ENCODE peak calls at places on chromosomes 12 and 14, in six cellular contexts. X, N, Z, R, L and C are unnamed samples. For H3K4me1, the result is how much of the 10 kb centered on the place peaks cover.

GRCh38 chr12:34296143-34297041 is 274.1 kb downstream of the ALG10 start:
- DNase-seq in R (no peak), L (peak), Z (peak), N (no peak), X (no peak), C (peak)

GRCh38 chr12:107684990-107685359 is 624 bp upstream of the PWP1 start:
- DNase-seq in N (no peak), R (peak), L (no peak), Z (no peak), X (peak), C (no peak)

GRCh38 chr14:56933446-56933845 is 123.2 kb upstream of the OTX2 start:
- DNase-seq in L (no peak), Z (no peak), N (no peak), R (no peak), X (no peak), C (no peak)

GRCh38 chr12:116456683-116457082 is 102.5 kb upstream of the MAP1LC3B2 start:
- DNase-seq in L (no peak), X (no peak), R (no peak), N (no peak), Z (no peak), C (no peak)

GRCh38 chr14:64612021-64612380 is 62.2 kb downstream of the PPP1R36 start:
- DNase-seq in N (no peak), Z (no peak), X (no peak), R (no peak), L (no peak), C (no peak)

GRCh38 chr12:53483979-53484377 is 15.3 kb downstream of the MAP3K12 start:
- DNase-seq in N (no peak), L (peak), Z (no peak), X (no peak), R (no peak), C (no peak)

GRCh38 chr12:129693731-129694130 is 210.1 kb downstream of the TMEM132D start:
- DNase-seq in L (no peak), R (no peak), Z (no peak), N (no peak), X (no peak), C (no peak)

GRCh38 chr14:52802597-52802996 is 11.2 kb upstream of the GNPNAT1 start:
- DNase-seq in Z (no peak), L (no peak), N (no peak), R (no peak), X (no peak), C (no peak)

DNA sequence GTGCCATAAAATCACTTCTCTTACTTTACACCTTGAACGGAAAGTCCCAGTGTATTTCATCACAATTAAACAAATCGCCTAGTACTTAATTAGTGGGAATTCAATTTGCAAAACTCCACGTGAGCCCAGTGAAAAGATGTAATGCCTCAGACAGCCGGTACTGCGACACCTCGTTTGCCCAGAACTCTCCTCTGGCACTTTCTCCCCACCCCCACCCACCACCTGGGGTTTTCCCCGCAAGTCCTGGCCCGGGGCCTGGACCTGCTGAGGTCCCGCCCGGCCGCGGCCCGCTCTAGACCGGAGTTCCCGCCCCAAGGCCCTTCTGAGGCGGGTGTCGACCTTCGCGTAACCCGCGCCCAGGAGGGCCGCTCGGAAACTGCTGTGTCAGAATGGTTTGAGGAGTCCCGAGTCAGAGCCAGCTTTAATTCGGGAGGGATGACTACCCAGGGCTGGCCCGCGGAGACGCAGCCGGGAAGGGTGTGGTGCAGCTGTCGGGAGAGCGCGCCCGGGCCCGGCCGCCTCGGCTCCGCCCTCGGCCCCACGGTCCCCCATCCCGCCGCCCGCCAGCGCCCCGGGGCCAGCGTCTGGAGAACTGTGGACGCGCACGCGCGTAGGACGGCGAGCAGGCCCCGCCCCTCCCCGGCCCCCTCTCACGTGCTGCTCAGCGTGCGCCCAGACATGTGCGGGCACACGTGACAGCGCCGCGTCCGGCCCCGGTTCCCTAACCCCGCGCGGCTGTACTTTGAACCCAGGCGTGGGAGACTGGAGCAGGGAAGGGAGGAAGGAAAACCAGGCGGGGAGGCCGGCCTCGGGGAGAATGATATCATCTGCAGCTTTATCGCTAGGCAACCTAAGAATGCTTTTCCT is 10.8 kb downstream of the BHLHE41 start:
- DNase-seq in R (peak), L (peak), N (peak), X (no peak), Z (peak), C (peak)
- H3K4me1 ChIP-seq in R (under half), L (under half), N (under half), X (under half), Z (under half), C (under half)

GRCh38 chr12:56350662-56351061 is 9.2 kb downstream of the STAT2 start:
- DNase-seq in L (no peak), X (no peak), N (no peak), R (no peak), Z (no peak), C (peak)
- H3K27ac ChIP-seq in L (no peak), X (no peak), N (no peak), R (no peak), Z (no peak), C (no peak)

GRCh38 chr14:96151242-96151641 is 53.4 kb upstream of the BDKRB2 start:
- DNase-seq in N (no peak), L (no peak), X (no peak), R (no peak), Z (no peak), C (peak)

GRCh38 chr14:96156804-96157760 is 47.6 kb upstream of the BDKRB2 start:
- DNase-seq in L (no peak), R (no peak), X (no peak), N (no peak), Z (no peak), C (no peak)

GRCh38 chr14:96153003-96153402 is 51.6 kb upstream of the BDKRB2 start:
- DNase-seq in R (no peak), X (no peak), L (no peak), Z (no peak), N (no peak), C (no peak)

GRCh38 chr14:96158735-96159134 is 45.9 kb upstream of the BDKRB2 start:
- DNase-seq in N (no peak), L (no peak), Z (no peak), R (no peak), X (no peak), C (no peak)

DNA sequence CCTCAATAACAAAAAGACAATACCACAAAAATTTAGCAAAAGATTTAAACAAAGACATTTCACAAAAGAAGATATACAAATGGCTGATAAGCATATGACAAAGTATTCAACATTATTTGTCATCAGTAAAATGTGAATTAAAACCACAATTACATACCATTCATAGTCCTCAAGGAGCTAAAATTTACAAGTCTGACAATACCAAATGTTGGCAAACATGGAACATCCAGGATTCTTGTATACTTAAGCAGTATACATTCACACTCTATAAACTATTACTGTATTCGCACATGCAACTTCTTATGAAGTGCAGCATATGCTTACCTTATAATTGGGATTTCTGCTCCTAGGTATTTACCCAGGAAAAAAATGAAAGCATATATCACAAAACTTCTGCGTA is 49.7 kb upstream of the BDKRB2 start:
- DNase-seq in R (no peak), L (no peak), X (no peak), N (no peak), Z (no peak), C (no peak)
- H3K4me1 ChIP-seq in R (under half), L (under half), X (under half), N (under half), Z (under half), C (under half)

GRCh38 chr14:34078117-34078743 is 127.4 kb upstream of the EGLN3 start:
- DNase-seq in R (no peak), L (no peak), X (no peak), N (no peak), Z (no peak), C (no peak)

GRCh38 chr14:34075826-34076225 is 125.0 kb upstream of the EGLN3 start:
- DNase-seq in L (no peak), Z (no peak), X (no peak), R (no peak), N (no peak), C (no peak)

GRCh38 chr14:34072921-34073320 is 122.0 kb upstream of the EGLN3 start:
- DNase-seq in X (no peak), Z (no peak), N (no peak), L (no peak), R (no peak), C (no peak)

GRCh38 chr14:34072401-34072800 is 121.5 kb upstream of the EGLN3 start:
- DNase-seq in L (no peak), N (no peak), Z (no peak), R (no peak), X (no peak), C (no peak)

GRCh38 chr14:34075095-34075744 is 124.3 kb upstream of the EGLN3 start:
- DNase-seq in Z (no peak), N (no peak), X (no peak), L (no peak), R (no peak), C (no peak)
- H3K27ac ChIP-seq in Z (no peak), N (no peak), X (no peak), L (no peak), R (no peak), C (no peak)

GRCh38 chr12:130984183-130985058 is 30.7 kb downstream of the ADGRD1 start:
- DNase-seq in N (no peak), R (no peak), L (no peak), Z (no peak), X (no peak), C (no peak)
- H3K4me1 ChIP-seq in N (under half), R (under half), L (under half), Z (under half), X (under half), C (under half)

GRCh38 chr12:114186241-114187002 is 219.5 kb downstream of the TBX5 start:
- DNase-seq in Z (no peak), L (no peak), N (no peak), X (no peak), R (no peak), C (no peak)
- H3K27ac ChIP-seq in Z (no peak), L (no peak), N (no peak), X (no peak), R (no peak), C (no peak)

DNA sequence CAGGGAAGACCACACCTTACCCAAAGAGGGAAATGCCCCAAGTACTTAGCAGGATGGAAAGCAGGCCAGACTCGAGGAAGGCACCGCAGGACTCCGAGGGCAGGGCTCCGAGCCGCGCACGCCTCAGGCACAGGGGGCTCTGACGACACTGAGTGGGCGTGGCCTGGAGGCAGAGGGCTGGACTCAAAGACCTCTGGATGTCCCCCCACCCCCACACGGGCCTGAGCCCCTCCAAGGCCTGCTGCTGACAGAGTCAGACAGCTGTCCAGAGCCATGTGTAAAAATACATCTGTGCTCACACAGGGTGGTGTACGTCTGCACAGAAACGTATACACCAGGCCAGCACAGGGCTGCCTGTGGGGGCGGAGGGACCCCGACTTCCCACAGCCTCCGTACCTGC is 1.4 kb downstream of the AKT1 start:
- DNase-seq in L (no peak), Z (no peak), N (no peak), R (peak), X (peak), C (peak)
- H3K4me1 ChIP-seq in L (under half), Z (half or more), N (under half), R (under half), X (under half), C (half or more)

GRCh38 chr12:27547592-27547991 is 23.6 kb downstream of the PPFIBP1 start:
- DNase-seq in R (no peak), L (no peak), X (no peak), N (no peak), Z (no peak), C (no peak)
- H3K27ac ChIP-seq in R (no peak), L (no peak), X (no peak), N (no peak), Z (no peak), C (no peak)

GRCh38 chr12:123097521-123098084 is 53.3 kb downstream of the PITPNM2 start:
- DNase-seq in N (no peak), X (no peak), L (peak), R (no peak), Z (no peak), C (no peak)
- H3K4me1 ChIP-seq in N (under half), X (under half), L (half or more), R (under half), Z (under half), C (under half)